ENCODE peak calls at places on chromosomes 3 and 15, in five cellular contexts. F, X, W, Z and J are unnamed samples.
A peak's percentile ranks its signal among the peaks of the same experiment; 100 is the strongest.

GRCh38 chr3:52085883-52086282 is 29.5 kb upstream of the DUSP7 start:
- DNase-seq in F (no peak), X (peak; percentile 27), W (no peak), Z (no peak), J (no peak)

GRCh38 chr3:58260261-58260731 is 22.7 kb downstream of the ABHD6 start:
- DNase-seq in F (peak; percentile 29), X (no peak), W (no peak), Z (peak; percentile 56), J (peak; percentile 35)

GRCh38 chr3:63043631-63044030 is 168.4 kb upstream of the CADPS start:
- DNase-seq in F (peak; percentile 54), X (no peak), W (peak; percentile 41), Z (no peak), J (peak; percentile 62)

GRCh38 chr3:39216176-39216790 is 23.9 kb upstream of the XIRP1 start:
- DNase-seq in F (no peak), X (no peak), W (no peak), Z (no peak), J (no peak)

GRCh38 chr15:96535148-96535547 is 204.6 kb downstream of the NR2F2 start:
- DNase-seq in F (no peak), X (no peak), W (no peak), Z (no peak), J (no peak)

GRCh38 chr3:14991148-14991742 is 43.9 kb downstream of the NR2C2 start:
- DNase-seq in F (no peak), X (no peak), W (no peak), Z (no peak), J (no peak)

GRCh38 chr3:53813229-53813628 is 33.0 kb downstream of the CHDH start:
- DNase-seq in F (no peak), X (no peak), W (no peak), Z (no peak), J (no peak)

GRCh38 chr3:120536642-120537041 is 59.5 kb upstream of the NDUFB4 start:
- DNase-seq in F (no peak), X (no peak), W (no peak), Z (no peak), J (no peak)

GRCh38 chr15:57411945-57412768 is 35.9 kb downstream of the CGNL1 start:
- DNase-seq in F (no peak), X (no peak), W (no peak), Z (no peak), J (no peak)

GRCh38 chr3:159499031-159499793 is 489.4 kb upstream of the IL12A start:
- DNase-seq in F (peak; percentile 76), X (no peak), W (no peak), Z (peak; percentile 14), J (peak; percentile 74)

GRCh38 chr3:143119974-143120715 is 574 bp downstream of the CHST2 start:
- DNase-seq in F (peak; percentile 24), X (peak; percentile 28), W (peak; percentile 34), Z (no peak), J (no peak)

GRCh38 chr3:116483135-116483534 is 37.8 kb upstream of the LSAMP start:
- DNase-seq in F (no peak), X (no peak), W (no peak), Z (no peak), J (no peak)

GRCh38 chr3:123305192-123305591 is 103.4 kb downstream of the SEC22A start:
- DNase-seq in F (no peak), X (no peak), W (no peak), Z (no peak), J (no peak)

GRCh38 chr15:58457466-58457965 is 25.7 kb downstream of the LIPC start:
- DNase-seq in F (peak; percentile 61), X (no peak), W (no peak), Z (peak; percentile 54), J (peak; percentile 80)

GRCh38 chr3:137217733-137218132 is 259.9 kb downstream of the IL20RB start:
- DNase-seq in F (no peak), X (no peak), W (no peak), Z (no peak), J (no peak)

GRCh38 chr15:59662260-59662659 is 4.9 kb upstream of the GTF2A2 start:
- DNase-seq in F (no peak), X (no peak), W (no peak), Z (peak; percentile 46), J (no peak)

GRCh38 chr3:2024713-2025112 is 74.0 kb upstream of the CNTN4 start:
- DNase-seq in F (no peak), X (no peak), W (no peak), Z (no peak), J (no peak)

GRCh38 chr15:76823903-76824302 is 81.2 kb downstream of the SCAPER start:
- DNase-seq in F (no peak), X (no peak), W (no peak), Z (no peak), J (no peak)

GRCh38 chr3:35677797-35678196 is 38.5 kb downstream of the ARPP21 start:
- DNase-seq in F (no peak), X (no peak), W (no peak), Z (peak; percentile 67), J (no peak)

GRCh38 chr3:35680866-35681650 is 41.7 kb downstream of the ARPP21 start:
- DNase-seq in F (no peak), X (no peak), W (no peak), Z (no peak), J (no peak)

GRCh38 chr3:35679409-35680080 is 40.2 kb downstream of the ARPP21 start:
- DNase-seq in F (no peak), X (no peak), W (no peak), Z (no peak), J (no peak)

GRCh38 chr3:35675621-35676020 is 36.3 kb downstream of the ARPP21 start:
- DNase-seq in F (no peak), X (no peak), W (no peak), Z (no peak), J (no peak)

GRCh38 chr3:35678552-35679220 is 39.4 kb downstream of the ARPP21 start:
- DNase-seq in F (no peak), X (no peak), W (no peak), Z (no peak), J (no peak)
- H3K4me3 ChIP-seq in F (no peak overlapping the region), X (no peak overlapping the region), W (no peak overlapping the region), Z (no peak overlapping the region), J (no peak overlapping the region)

GRCh38 chr15:88986949-88987589 is 73.9 kb upstream of the MFGE8 start:
- DNase-seq in F (no peak), X (no peak), W (peak; percentile 37), Z (no peak), J (no peak)
- TF ChIP-seq CTCF in F (no peak), X (no peak), W (peak; percentile 8), Z (no peak), J (no peak)

GRCh38 chr3:98906230-98906629 is 4.7 kb upstream of the DCBLD2 start:
- DNase-seq in F (peak; percentile 58), X (no peak), W (no peak), Z (peak; percentile 91), J (peak; percentile 74)
- H3K4me3 ChIP-seq in F (no peak overlapping the region), X (no peak overlapping the region), W (no peak overlapping the region), Z (peak overlapping the region; percentile 9), J (no peak overlapping the region)

GRCh38 chr3:152474585-152474984 is 205.9 kb downstream of the MBNL1 start:
- DNase-seq in F (peak; percentile 74), X (no peak), W (peak; percentile 63), Z (peak; percentile 94), J (peak; percentile 67)
- TF ChIP-seq CTCF in F (peak; percentile 71), X (no peak), W (peak; percentile 64), Z (peak; percentile 82), J (peak; percentile 39)

GRCh38 chr15:40469776-40470390 is 901 bp upstream of the CHST14 start:
- DNase-seq in F (no peak), X (no peak), W (no peak), Z (no peak), J (no peak)
- H3K4me3 ChIP-seq in F (no peak overlapping the region), X (no peak overlapping the region), W (no peak overlapping the region), Z (no peak overlapping the region), J (no peak overlapping the region)

GRCh38 chr3:33717866-33718594 is at the start of gene CLASP2:
- DNase-seq in F (peak; percentile 85), X (peak; percentile 86), W (peak; percentile 95), Z (peak; percentile 90), J (peak; percentile 68)
- TF ChIP-seq CTCF in F (no peak), X (no peak), W (no peak), Z (no peak), J (no peak)

GRCh38 chr15:92528736-92529135 is 126.8 kb downstream of the FAM174B start:
- DNase-seq in F (no peak), X (no peak), W (no peak), Z (no peak), J (no peak)
- H3K4me3 ChIP-seq in F (no peak overlapping the region), X (no peak overlapping the region), W (no peak overlapping the region), Z (no peak overlapping the region), J (no peak overlapping the region)

DNA sequence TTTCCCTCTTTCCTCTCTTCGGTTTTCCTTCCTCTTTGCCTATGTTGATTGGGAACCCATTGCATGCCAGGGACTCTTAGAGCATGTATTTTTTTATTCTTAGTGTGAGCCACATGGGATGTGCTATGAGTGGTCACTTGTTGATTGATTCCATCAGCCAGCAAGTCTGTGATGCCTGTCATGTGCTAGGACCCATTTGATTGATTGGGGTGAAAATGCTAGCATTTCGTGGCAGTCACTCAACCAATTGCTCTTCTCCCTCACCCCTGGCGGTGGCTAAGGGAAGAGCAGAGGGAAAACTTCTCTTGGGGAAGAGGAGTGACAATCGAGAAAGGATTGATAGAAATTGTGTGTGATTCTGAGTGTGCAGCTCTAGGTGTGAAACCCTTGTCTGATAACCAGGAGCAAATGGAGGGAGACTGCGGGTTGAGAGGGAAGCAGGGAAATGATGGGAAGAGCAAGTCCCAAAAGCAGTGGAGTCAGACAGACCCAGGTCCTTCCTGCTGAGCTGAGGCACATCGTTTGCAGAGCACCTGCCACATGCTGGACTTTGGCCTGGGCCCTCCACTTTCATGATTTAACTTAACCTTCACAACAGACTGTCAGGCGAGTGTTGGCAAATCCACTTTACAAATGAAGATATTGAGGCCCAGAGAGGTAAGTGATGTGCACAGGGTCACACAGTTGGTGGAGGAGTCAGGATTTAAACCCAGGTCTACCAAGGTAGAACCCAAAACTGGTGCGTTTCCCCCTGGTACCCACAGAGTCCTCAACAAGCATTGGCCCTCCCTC is 40.0 kb downstream of the SLC6A11 start:
- DNase-seq in F (no peak), X (no peak), W (no peak), Z (no peak), J (peak; percentile 7)
- TF ChIP-seq CTCF in F (peak; percentile 52), X (no peak), W (peak; percentile 25), Z (peak; percentile 37), J (peak; percentile 48)

GRCh38 chr3:89107461-89108035 is at the start of gene EPHA3:
- DNase-seq in F (peak; percentile 78), X (peak; percentile 5), W (peak; percentile 73), Z (peak; percentile 60), J (peak; percentile 56)

GRCh38 chr3:89113344-89113743 is 5.9 kb downstream of the EPHA3 start:
- DNase-seq in F (no peak), X (no peak), W (no peak), Z (no peak), J (no peak)

GRCh38 chr3:89104499-89104898 is 2.9 kb upstream of the EPHA3 start:
- DNase-seq in F (no peak), X (no peak), W (no peak), Z (no peak), J (no peak)

DNA sequence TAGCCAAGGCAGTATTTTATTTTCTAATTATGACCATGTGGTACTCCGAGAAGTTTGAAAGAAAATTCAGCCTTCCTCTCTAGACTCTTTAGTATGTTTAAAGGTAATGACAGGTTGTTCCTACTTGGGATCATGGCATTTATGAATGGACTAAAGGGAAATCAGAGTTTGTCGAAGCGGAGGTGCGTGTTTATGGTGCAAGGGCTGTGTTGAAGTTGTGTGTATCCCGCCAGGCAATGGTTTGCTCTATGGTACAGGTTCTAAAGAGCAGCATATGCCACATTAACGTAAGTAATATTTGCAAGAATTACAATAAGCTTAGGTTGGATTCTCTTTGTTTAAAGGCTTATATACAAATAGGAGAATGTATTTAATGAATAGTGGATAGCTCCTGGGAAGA is 733 bp downstream of the EPHA3 start:
- DNase-seq in F (no peak), X (no peak), W (no peak), Z (no peak), J (peak; percentile 1)
- H3K4me3 ChIP-seq in F (peak overlapping the region; percentile 54), X (no peak overlapping the region), W (peak overlapping the region; percentile 53), Z (peak overlapping the region; percentile 54), J (no peak overlapping the region)